ENCODE peak calls at places on chromosomes 1 and 21, in nine cellular contexts. One of them, this sample, is unnamed.

GRCh38 chr1:43947061-43947889 is 525 bp downstream of the IPO13 start:
- DNase-seq in ascending aorta: no peak
- DNase-seq in NCI-H2107: no peak
- DNase-seq in choroid plexus epithelial cell: no peak
- DNase-seq in heart right ventricle: peak
- DNase-seq in heart left ventricle: peak
- DNase-seq in BJ: no peak
- DNase-seq in iPS-NIHi11: no peak
- DNase-seq in putamen: no peak
- DNase-seq in this sample: no peak

GRCh38 chr21:33360871-33361602 is 36.3 kb downstream of the IFNAR1 start:
- DNase-seq in ascending aorta: peak
- DNase-seq in NCI-H2107: peak
- DNase-seq in choroid plexus epithelial cell: peak
- DNase-seq in heart right ventricle: peak
- DNase-seq in heart left ventricle: peak
- DNase-seq in BJ: peak
- DNase-seq in iPS-NIHi11: peak
- DNase-seq in putamen: peak
- DNase-seq in this sample: peak

GRCh38 chr1:62515055-62515454 is 78.2 kb downstream of the USP1 start:
- DNase-seq in ascending aorta: no peak
- DNase-seq in NCI-H2107: no peak
- DNase-seq in choroid plexus epithelial cell: peak
- DNase-seq in heart right ventricle: no peak
- DNase-seq in heart left ventricle: no peak
- DNase-seq in BJ: no peak
- DNase-seq in iPS-NIHi11: peak
- DNase-seq in putamen: no peak
- DNase-seq in this sample: no peak

GRCh38 chr21:36698160-36699025 is 522 bp upstream of the SIM2 start:
- DNase-seq in ascending aorta: no peak
- DNase-seq in NCI-H2107: no peak
- DNase-seq in choroid plexus epithelial cell: no peak
- DNase-seq in heart right ventricle: no peak
- DNase-seq in heart left ventricle: no peak
- DNase-seq in BJ: no peak
- DNase-seq in iPS-NIHi11: peak
- DNase-seq in putamen: no peak
- DNase-seq in this sample: no peak

GRCh38 chr1:94542088-94542671 is 621 bp upstream of the F3 start:
- DNase-seq in ascending aorta: peak
- DNase-seq in NCI-H2107: no peak
- DNase-seq in choroid plexus epithelial cell: peak
- DNase-seq in heart right ventricle: peak
- DNase-seq in heart left ventricle: peak
- DNase-seq in BJ: no peak
- DNase-seq in iPS-NIHi11: peak
- DNase-seq in putamen: peak
- DNase-seq in this sample: peak

GRCh38 chr1:221228594-221228993 is 349.4 kb downstream of the HLX start:
- DNase-seq in ascending aorta: no peak
- DNase-seq in NCI-H2107: peak
- DNase-seq in choroid plexus epithelial cell: no peak
- DNase-seq in heart right ventricle: no peak
- DNase-seq in heart left ventricle: no peak
- DNase-seq in BJ: no peak
- DNase-seq in iPS-NIHi11: peak
- DNase-seq in putamen: no peak
- DNase-seq in this sample: no peak

GRCh38 chr1:228362141-228362883 is 44.3 kb downstream of the TRIM11 start:
- DNase-seq in ascending aorta: no peak
- DNase-seq in NCI-H2107: no peak
- DNase-seq in choroid plexus epithelial cell: no peak
- DNase-seq in heart right ventricle: peak
- DNase-seq in heart left ventricle: no peak
- DNase-seq in BJ: no peak
- DNase-seq in iPS-NIHi11: no peak
- DNase-seq in putamen: no peak
- DNase-seq in this sample: no peak

GRCh38 chr1:209456878-209457277 is 126.6 kb upstream of the CAMK1G start:
- DNase-seq in ascending aorta: no peak
- DNase-seq in NCI-H2107: peak
- DNase-seq in choroid plexus epithelial cell: peak
- DNase-seq in heart right ventricle: no peak
- DNase-seq in heart left ventricle: no peak
- DNase-seq in BJ: no peak
- DNase-seq in iPS-NIHi11: no peak
- DNase-seq in putamen: peak
- DNase-seq in this sample: no peak

GRCh38 chr1:225817611-225818061 is 7.7 kb downstream of the EPHX1 start:
- DNase-seq in ascending aorta: peak
- DNase-seq in NCI-H2107: peak
- DNase-seq in choroid plexus epithelial cell: peak
- DNase-seq in heart right ventricle: peak
- DNase-seq in heart left ventricle: peak
- DNase-seq in BJ: peak
- DNase-seq in iPS-NIHi11: no peak
- DNase-seq in putamen: peak
- DNase-seq in this sample: peak

GRCh38 chr1:15198684-15199083 is 45.1 kb downstream of the TMEM51 start:
- DNase-seq in ascending aorta: no peak
- DNase-seq in NCI-H2107: no peak
- DNase-seq in choroid plexus epithelial cell: no peak
- DNase-seq in heart right ventricle: no peak
- DNase-seq in heart left ventricle: no peak
- DNase-seq in BJ: no peak
- DNase-seq in iPS-NIHi11: no peak
- DNase-seq in putamen: no peak
- DNase-seq in this sample: no peak

GRCh38 chr21:45304945-45305344 is 17.2 kb upstream of the POFUT2 start:
- DNase-seq in ascending aorta: no peak
- DNase-seq in NCI-H2107: no peak
- DNase-seq in choroid plexus epithelial cell: no peak
- DNase-seq in heart right ventricle: peak
- DNase-seq in heart left ventricle: no peak
- DNase-seq in BJ: no peak
- DNase-seq in iPS-NIHi11: no peak
- DNase-seq in putamen: no peak
- DNase-seq in this sample: no peak

GRCh38 chr1:245026252-245026651 is 128.5 kb upstream of the KIF26B start:
- DNase-seq in ascending aorta: no peak
- DNase-seq in NCI-H2107: no peak
- DNase-seq in choroid plexus epithelial cell: peak
- DNase-seq in heart right ventricle: no peak
- DNase-seq in heart left ventricle: no peak
- DNase-seq in BJ: no peak
- DNase-seq in iPS-NIHi11: no peak
- DNase-seq in putamen: no peak
- DNase-seq in this sample: no peak

GRCh38 chr21:34670220-34670961 is 1.6 kb downstream of the CLIC6 start:
- DNase-seq in ascending aorta: no peak
- DNase-seq in NCI-H2107: no peak
- DNase-seq in choroid plexus epithelial cell: no peak
- DNase-seq in heart right ventricle: no peak
- DNase-seq in heart left ventricle: no peak
- DNase-seq in BJ: no peak
- DNase-seq in iPS-NIHi11: peak
- DNase-seq in putamen: no peak
- DNase-seq in this sample: no peak

GRCh38 chr1:178797590-178797989 is 72.5 kb downstream of the RALGPS2 start:
- DNase-seq in ascending aorta: no peak
- DNase-seq in NCI-H2107: no peak
- DNase-seq in choroid plexus epithelial cell: no peak
- DNase-seq in heart right ventricle: no peak
- DNase-seq in heart left ventricle: no peak
- DNase-seq in BJ: no peak
- DNase-seq in iPS-NIHi11: no peak
- DNase-seq in putamen: no peak
- DNase-seq in this sample: no peak

GRCh38 chr1:205152505-205152904 is 30.7 kb upstream of the RBBP5 start:
- DNase-seq in ascending aorta: no peak
- DNase-seq in NCI-H2107: no peak
- DNase-seq in choroid plexus epithelial cell: no peak
- DNase-seq in heart right ventricle: no peak
- DNase-seq in heart left ventricle: no peak
- DNase-seq in BJ: no peak
- DNase-seq in iPS-NIHi11: no peak
- DNase-seq in putamen: no peak
- DNase-seq in this sample: no peak

GRCh38 chr1:151898519-151898991 is 10.8 kb downstream of the THEM4 start:
- DNase-seq in ascending aorta: no peak
- DNase-seq in NCI-H2107: no peak
- DNase-seq in choroid plexus epithelial cell: no peak
- DNase-seq in heart right ventricle: peak
- DNase-seq in heart left ventricle: no peak
- DNase-seq in BJ: no peak
- DNase-seq in iPS-NIHi11: no peak
- DNase-seq in putamen: no peak
- DNase-seq in this sample: no peak

GRCh38 chr1:172870901-172871606 is 179.7 kb downstream of the TNFSF18 start:
- DNase-seq in ascending aorta: no peak
- DNase-seq in NCI-H2107: no peak
- DNase-seq in choroid plexus epithelial cell: peak
- DNase-seq in heart right ventricle: no peak
- DNase-seq in heart left ventricle: no peak
- DNase-seq in BJ: no peak
- DNase-seq in iPS-NIHi11: no peak
- DNase-seq in putamen: no peak
- DNase-seq in this sample: peak

GRCh38 chr1:230858918-230859819 is 9.2 kb downstream of the C1orf198 start:
- DNase-seq in ascending aorta: no peak
- DNase-seq in NCI-H2107: no peak
- DNase-seq in choroid plexus epithelial cell: peak
- DNase-seq in heart right ventricle: no peak
- DNase-seq in heart left ventricle: peak
- DNase-seq in BJ: peak
- DNase-seq in iPS-NIHi11: no peak
- DNase-seq in putamen: peak
- DNase-seq in this sample: peak